ENCODE peak calls at places on chromosomes 7 and 10, in six cellular contexts. One of them, this sample, is unnamed.

GRCh38 chr10:75034714-75035258 is 76.7 kb upstream of the SAMD8 start:
- DNase-seq in right lobe of liver: no peak
- DNase-seq in neural progenitor cell: no peak
- DNase-seq in left ventricle myocardium inferior: no peak
- DNase-seq in DND-41: no peak
- DNase-seq in fibroblast of lung: no peak
- DNase-seq in this sample: no peak

GRCh38 chr10:115030483-115031200 is 62.5 kb upstream of the ATRNL1 start:
- DNase-seq in right lobe of liver: no peak
- DNase-seq in neural progenitor cell: peak
- DNase-seq in left ventricle myocardium inferior: no peak
- DNase-seq in DND-41: no peak
- DNase-seq in fibroblast of lung: no peak
- DNase-seq in this sample: no peak

GRCh38 chr10:6593140-6593740 is 13.2 kb upstream of the PRKCQ start:
- DNase-seq in right lobe of liver: no peak
- DNase-seq in neural progenitor cell: no peak
- DNase-seq in left ventricle myocardium inferior: no peak
- DNase-seq in DND-41: no peak
- DNase-seq in fibroblast of lung: no peak
- DNase-seq in this sample: no peak

GRCh38 chr10:30434273-30435067 is 486 bp downstream of the MAP3K8 start:
- DNase-seq in right lobe of liver: peak
- DNase-seq in neural progenitor cell: peak
- DNase-seq in left ventricle myocardium inferior: peak
- DNase-seq in DND-41: peak
- DNase-seq in fibroblast of lung: peak
- DNase-seq in this sample: peak

GRCh38 chr7:54546081-54546985 is 4.2 kb downstream of the VSTM2A start:
- DNase-seq in right lobe of liver: no peak
- DNase-seq in neural progenitor cell: peak
- DNase-seq in left ventricle myocardium inferior: no peak
- DNase-seq in DND-41: no peak
- DNase-seq in fibroblast of lung: no peak
- DNase-seq in this sample: no peak

GRCh38 chr7:30352169-30352568 is 67.8 kb downstream of the ZNRF2 start:
- DNase-seq in right lobe of liver: no peak
- DNase-seq in neural progenitor cell: no peak
- DNase-seq in left ventricle myocardium inferior: no peak
- DNase-seq in DND-41: no peak
- DNase-seq in fibroblast of lung: no peak
- DNase-seq in this sample: no peak

GRCh38 chr7:107327986-107328569 is 141.8 kb upstream of the GPR22 start:
- DNase-seq in right lobe of liver: no peak
- DNase-seq in neural progenitor cell: no peak
- DNase-seq in left ventricle myocardium inferior: no peak
- DNase-seq in DND-41: no peak
- DNase-seq in fibroblast of lung: peak
- DNase-seq in this sample: no peak

GRCh38 chr7:13457790-13458189 is 531.7 kb downstream of the ETV1 start:
- DNase-seq in right lobe of liver: no peak
- DNase-seq in neural progenitor cell: no peak
- DNase-seq in left ventricle myocardium inferior: no peak
- DNase-seq in DND-41: no peak
- DNase-seq in fibroblast of lung: no peak
- DNase-seq in this sample: no peak

GRCh38 chr10:17001961-17002749 is 127.5 kb downstream of the CUBN start:
- DNase-seq in right lobe of liver: no peak
- DNase-seq in neural progenitor cell: no peak
- DNase-seq in left ventricle myocardium inferior: peak
- DNase-seq in DND-41: no peak
- DNase-seq in fibroblast of lung: peak
- DNase-seq in this sample: no peak

DNA sequence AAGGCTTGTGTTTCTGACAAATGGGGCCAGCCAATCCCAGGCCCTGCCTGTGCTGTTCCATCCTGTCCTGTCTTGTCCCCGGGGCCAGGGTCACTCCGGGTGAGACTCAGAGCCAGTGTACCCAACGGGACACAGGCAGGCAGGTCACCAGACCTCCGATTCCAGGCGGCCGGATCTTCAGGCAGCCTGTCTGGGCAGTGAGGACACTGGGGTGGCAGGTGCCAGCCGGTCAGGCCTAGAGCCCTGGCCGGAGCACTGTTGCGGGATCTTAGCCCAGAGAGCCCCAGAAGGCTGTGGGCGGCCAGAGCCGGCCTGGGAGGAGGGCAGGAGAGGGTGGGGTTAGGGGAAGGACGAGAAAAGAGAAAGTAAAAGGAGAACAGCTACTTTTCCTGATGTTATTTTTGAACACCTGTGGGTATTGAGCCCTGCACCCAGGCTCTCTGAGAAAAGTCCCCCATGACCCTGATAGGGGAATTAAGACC is 134.3 kb upstream of the TNRC18 start:
- DNase-seq in right lobe of liver: peak
- DNase-seq in neural progenitor cell: no peak
- DNase-seq in left ventricle myocardium inferior: peak
- DNase-seq in DND-41: no peak
- DNase-seq in fibroblast of lung: no peak
- DNase-seq in this sample: peak
- H3K4me3 ChIP-seq in right lobe of liver: peak
- H3K4me3 ChIP-seq in neural progenitor cell: no peak
- H3K4me3 ChIP-seq in left ventricle myocardium inferior: peak
- H3K4me3 ChIP-seq in DND-41: no peak
- H3K4me3 ChIP-seq in fibroblast of lung: no peak
- H3K4me3 ChIP-seq in this sample: no peak

DNA sequence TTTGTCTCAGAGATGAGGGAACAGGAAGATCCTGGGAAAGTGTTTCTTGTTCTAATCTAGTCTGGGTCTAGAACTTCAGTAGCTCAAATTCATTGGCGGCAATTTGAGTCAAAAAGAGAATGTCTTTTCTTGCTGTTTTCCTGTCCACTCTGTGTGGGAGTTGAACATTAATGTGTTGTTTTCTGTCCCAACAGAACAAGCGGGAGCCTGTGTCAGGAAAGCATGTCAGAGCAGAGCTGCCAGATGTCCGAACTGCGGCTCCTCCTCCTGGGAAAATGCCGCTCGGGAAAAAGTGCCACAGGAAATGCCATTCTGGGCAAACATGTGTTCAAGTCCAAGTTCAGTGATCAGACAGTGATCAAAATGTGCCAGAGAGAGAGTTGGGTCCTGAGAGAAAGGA is 16.0 kb downstream of the GIMAP8 start:
- DNase-seq in right lobe of liver: no peak
- DNase-seq in neural progenitor cell: no peak
- DNase-seq in left ventricle myocardium inferior: no peak
- DNase-seq in DND-41: no peak
- DNase-seq in fibroblast of lung: no peak
- DNase-seq in this sample: no peak
- H3K4me3 ChIP-seq in right lobe of liver: no peak
- H3K4me3 ChIP-seq in neural progenitor cell: no peak
- H3K4me3 ChIP-seq in left ventricle myocardium inferior: peak
- H3K4me3 ChIP-seq in DND-41: no peak
- H3K4me3 ChIP-seq in fibroblast of lung: no peak
- H3K4me3 ChIP-seq in this sample: no peak

DNA sequence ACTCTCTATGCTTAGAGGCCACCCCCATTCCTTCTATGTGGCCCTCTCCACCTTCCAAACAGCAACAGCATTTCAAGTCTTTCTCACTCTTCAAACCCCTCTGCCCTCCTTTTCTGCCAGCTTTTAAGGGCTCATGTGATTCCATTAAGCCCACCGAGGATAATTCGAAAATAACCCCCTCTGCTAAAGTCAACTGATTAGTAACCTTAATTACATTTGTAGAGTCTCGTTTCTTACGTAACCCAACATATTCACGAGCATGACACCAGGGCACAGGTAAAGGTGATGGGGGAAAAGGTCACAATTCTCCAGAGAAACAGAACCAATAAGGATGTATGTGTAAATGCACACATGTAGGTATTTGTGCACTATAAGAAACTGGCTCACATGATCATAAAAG is 6.7 kb upstream of the CHST15 start:
- DNase-seq in right lobe of liver: no peak
- DNase-seq in neural progenitor cell: no peak
- DNase-seq in left ventricle myocardium inferior: no peak
- DNase-seq in DND-41: no peak
- DNase-seq in fibroblast of lung: no peak
- DNase-seq in this sample: no peak
- H3K4me3 ChIP-seq in right lobe of liver: no peak
- H3K4me3 ChIP-seq in neural progenitor cell: no peak
- H3K4me3 ChIP-seq in left ventricle myocardium inferior: no peak
- H3K4me3 ChIP-seq in DND-41: no peak
- H3K4me3 ChIP-seq in fibroblast of lung: no peak
- H3K4me3 ChIP-seq in this sample: no peak

GRCh38 chr10:72803119-72803505 is 90.4 kb upstream of the OIT3 start:
- DNase-seq in right lobe of liver: no peak
- DNase-seq in neural progenitor cell: no peak
- DNase-seq in left ventricle myocardium inferior: no peak
- DNase-seq in DND-41: no peak
- DNase-seq in fibroblast of lung: peak
- DNase-seq in this sample: no peak
- H3K4me3 ChIP-seq in right lobe of liver: no peak
- H3K4me3 ChIP-seq in neural progenitor cell: no peak
- H3K4me3 ChIP-seq in left ventricle myocardium inferior: peak
- H3K4me3 ChIP-seq in DND-41: no peak
- H3K4me3 ChIP-seq in fibroblast of lung: no peak
- H3K4me3 ChIP-seq in this sample: no peak

GRCh38 chr7:157461805-157462771 is 125.3 kb downstream of the DNAJB6 start:
- DNase-seq in right lobe of liver: no peak
- DNase-seq in neural progenitor cell: no peak
- DNase-seq in left ventricle myocardium inferior: peak
- DNase-seq in DND-41: no peak
- DNase-seq in fibroblast of lung: no peak
- DNase-seq in this sample: no peak
- H3K4me3 ChIP-seq in right lobe of liver: no peak
- H3K4me3 ChIP-seq in neural progenitor cell: no peak
- H3K4me3 ChIP-seq in left ventricle myocardium inferior: no peak
- H3K4me3 ChIP-seq in DND-41: no peak
- H3K4me3 ChIP-seq in fibroblast of lung: no peak
- H3K4me3 ChIP-seq in this sample: no peak

GRCh38 chr7:3259711-3260424 is 41.2 kb upstream of the SDK1 start:
- DNase-seq in right lobe of liver: no peak
- DNase-seq in neural progenitor cell: no peak
- DNase-seq in left ventricle myocardium inferior: no peak
- DNase-seq in DND-41: no peak
- DNase-seq in fibroblast of lung: peak
- DNase-seq in this sample: no peak

GRCh38 chr7:3265388-3265787 is 35.7 kb upstream of the SDK1 start:
- DNase-seq in right lobe of liver: no peak
- DNase-seq in neural progenitor cell: no peak
- DNase-seq in left ventricle myocardium inferior: no peak
- DNase-seq in DND-41: no peak
- DNase-seq in fibroblast of lung: no peak
- DNase-seq in this sample: no peak

GRCh38 chr7:3254718-3255117 is 46.3 kb upstream of the SDK1 start:
- DNase-seq in right lobe of liver: no peak
- DNase-seq in neural progenitor cell: no peak
- DNase-seq in left ventricle myocardium inferior: no peak
- DNase-seq in DND-41: no peak
- DNase-seq in fibroblast of lung: no peak
- DNase-seq in this sample: no peak

GRCh38 chr7:3264693-3265339 is 36.2 kb upstream of the SDK1 start:
- DNase-seq in right lobe of liver: no peak
- DNase-seq in neural progenitor cell: peak
- DNase-seq in left ventricle myocardium inferior: no peak
- DNase-seq in DND-41: no peak
- DNase-seq in fibroblast of lung: no peak
- DNase-seq in this sample: no peak

GRCh38 chr7:3260425-3260762 is 40.7 kb upstream of the SDK1 start:
- DNase-seq in right lobe of liver: no peak
- DNase-seq in neural progenitor cell: no peak
- DNase-seq in left ventricle myocardium inferior: no peak
- DNase-seq in DND-41: no peak
- DNase-seq in fibroblast of lung: peak
- DNase-seq in this sample: no peak
- H3K4me3 ChIP-seq in right lobe of liver: no peak
- H3K4me3 ChIP-seq in neural progenitor cell: no peak
- H3K4me3 ChIP-seq in left ventricle myocardium inferior: peak
- H3K4me3 ChIP-seq in DND-41: no peak
- H3K4me3 ChIP-seq in fibroblast of lung: peak
- H3K4me3 ChIP-seq in this sample: peak

GRCh38 chr10:23194471-23194965 is 2.4 kb downstream of the PTF1A start:
- DNase-seq in right lobe of liver: no peak
- DNase-seq in neural progenitor cell: no peak
- DNase-seq in left ventricle myocardium inferior: no peak
- DNase-seq in DND-41: no peak
- DNase-seq in fibroblast of lung: no peak
- DNase-seq in this sample: no peak
- H3K4me3 ChIP-seq in right lobe of liver: no peak
- H3K4me3 ChIP-seq in neural progenitor cell: peak
- H3K4me3 ChIP-seq in left ventricle myocardium inferior: peak
- H3K4me3 ChIP-seq in DND-41: no peak
- H3K4me3 ChIP-seq in fibroblast of lung: no peak
- H3K4me3 ChIP-seq in this sample: no peak

This sample was measured in aorta.